ENCODE peak calls at places on chromosomes 5 and 9, in four cellular contexts. D, P, U and S are unnamed samples.

GRCh38 chr5:15003511-15003920 is 131.9 kb upstream of the ANKH start:
- DNase-seq in D (peak; percentile 65), P (peak; percentile 80), U (peak; percentile 72), S (peak; percentile 67)

GRCh38 chr5:150261231-150261630 is 28.3 kb downstream of the CAMK2A start:
- DNase-seq in D (no peak), P (no peak), U (no peak), S (no peak)

GRCh38 chr9:2732492-2732891 is 15.2 kb downstream of the KCNV2 start:
- DNase-seq in D (no peak), P (no peak), U (no peak), S (no peak)

GRCh38 chr5:14406554-14406849 is 175.1 kb upstream of the OTULINL start:
- DNase-seq in D (no peak), P (peak; percentile 76), U (no peak), S (no peak)

GRCh38 chr5:132397224-132397623 is 27.7 kb downstream of the SLC22A5 start:
- DNase-seq in D (no peak), P (no peak), U (no peak), S (no peak)

GRCh38 chr5:172173771-172174170 is 14.3 kb downstream of the STK10 start:
- DNase-seq in D (peak; percentile 54), P (peak; percentile 68), U (no peak), S (peak; percentile 70)

GRCh38 chr5:171127314-171127713 is 181.7 kb upstream of the TLX3 start:
- DNase-seq in D (no peak), P (no peak), U (no peak), S (no peak)

GRCh38 chr9:69469136-69469535 is 144.1 kb downstream of the ENTREP1 start:
- DNase-seq in D (no peak), P (no peak), U (no peak), S (no peak)

GRCh38 chr9:15299374-15299939 is 7.6 kb downstream of the TTC39B start:
- DNase-seq in D (no peak), P (no peak), U (no peak), S (peak; percentile 70)

GRCh38 chr5:17819786-17820185 is 185.5 kb downstream of the TAF11L14 start:
- DNase-seq in D (no peak), P (peak; percentile 41), U (no peak), S (no peak)
- H3K27me3 ChIP-seq in D (no peaks in the 10 kb centered on the region), P (no peaks in the 10 kb centered on the region), U (no peaks in the 10 kb centered on the region), S (no peaks in the 10 kb centered on the region)

GRCh38 chr5:135392256-135392655 is 6.8 kb downstream of the MACROH2A1 start:
- DNase-seq in D (no peak), P (peak; percentile 46), U (no peak), S (no peak)
- H3K4me1 ChIP-seq in D (peaks cover 92% of the 10 kb centered on the region), P (peaks cover 42% of the 10 kb centered on the region), U (peaks cover 82% of the 10 kb centered on the region), S (peaks cover 59% of the 10 kb centered on the region)

GRCh38 chr5:129111351-129111750 is 16.8 kb downstream of the ISOC1 start:
- DNase-seq in D (no peak), P (no peak), U (no peak), S (no peak)
- H3K36me3 ChIP-seq in D (peaks cover 19% of the 10 kb centered on the region), P (no peaks in the 10 kb centered on the region), U (no peaks in the 10 kb centered on the region), S (peaks cover 7% of the 10 kb centered on the region)

GRCh38 chr9:37271679-37272078 is 150.8 kb upstream of the GRHPR start:
- DNase-seq in D (no peak), P (no peak), U (no peak), S (no peak)
- H3K27me3 ChIP-seq in D (no peaks in the 10 kb centered on the region), P (no peaks in the 10 kb centered on the region), U (no peaks in the 10 kb centered on the region), S (no peaks in the 10 kb centered on the region)